ENCODE peak calls at places on chromosomes 11 and 22, in six cellular contexts. One of them, this sample, is unnamed.

GRCh38 chr11:58354727-58355126 is 4.1 kb downstream of the OR5B17 start:
- DNase-seq in cortex of kidney: no peak
- DNase-seq in T-cell: no peak
- DNase-seq in AG04450: no peak
- DNase-seq in fibroblast of the conjunctiva: no peak
- DNase-seq in choroid plexus epithelial cell: no peak
- DNase-seq in this sample: no peak

GRCh38 chr22:47172771-47173534 is 410.5 kb downstream of the TBC1D22A start:
- DNase-seq in cortex of kidney: no peak
- DNase-seq in T-cell: no peak
- DNase-seq in AG04450: no peak
- DNase-seq in fibroblast of the conjunctiva: no peak
- DNase-seq in choroid plexus epithelial cell: no peak
- DNase-seq in this sample: no peak

GRCh38 chr22:46823654-46824053 is 61.2 kb downstream of the TBC1D22A start:
- DNase-seq in cortex of kidney: no peak
- DNase-seq in T-cell: no peak
- DNase-seq in AG04450: no peak
- DNase-seq in fibroblast of the conjunctiva: no peak
- DNase-seq in choroid plexus epithelial cell: no peak
- DNase-seq in this sample: no peak

GRCh38 chr22:37184816-37185541 is 3.1 kb downstream of the C1QTNF6 start:
- DNase-seq in cortex of kidney: no peak
- DNase-seq in T-cell: no peak
- DNase-seq in AG04450: no peak
- DNase-seq in fibroblast of the conjunctiva: no peak
- DNase-seq in choroid plexus epithelial cell: no peak
- DNase-seq in this sample: no peak

GRCh38 chr22:24067587-24068376 is 56.7 kb downstream of the CABIN1 start:
- DNase-seq in cortex of kidney: no peak
- DNase-seq in T-cell: no peak
- DNase-seq in AG04450: no peak
- DNase-seq in fibroblast of the conjunctiva: no peak
- DNase-seq in choroid plexus epithelial cell: no peak
- DNase-seq in this sample: no peak

GRCh38 chr22:43363580-43364435 is 20.6 kb upstream of the SCUBE1 start:
- DNase-seq in cortex of kidney: no peak
- DNase-seq in T-cell: no peak
- DNase-seq in AG04450: no peak
- DNase-seq in fibroblast of the conjunctiva: no peak
- DNase-seq in choroid plexus epithelial cell: no peak
- DNase-seq in this sample: no peak

GRCh38 chr11:28730336-28730735 is 622.1 kb downstream of the METTL15 start:
- DNase-seq in cortex of kidney: no peak
- DNase-seq in T-cell: no peak
- DNase-seq in AG04450: no peak
- DNase-seq in fibroblast of the conjunctiva: no peak
- DNase-seq in choroid plexus epithelial cell: no peak
- DNase-seq in this sample: no peak

GRCh38 chr11:75717608-75718403 is at the start of gene MOGAT2:
- DNase-seq in cortex of kidney: no peak
- DNase-seq in T-cell: no peak
- DNase-seq in AG04450: no peak
- DNase-seq in fibroblast of the conjunctiva: no peak
- DNase-seq in choroid plexus epithelial cell: no peak
- DNase-seq in this sample: no peak

GRCh38 chr11:111720801-111721494 is 45.2 kb downstream of the PPP2R1B start:
- DNase-seq in cortex of kidney: no peak
- DNase-seq in T-cell: no peak
- DNase-seq in AG04450: no peak
- DNase-seq in fibroblast of the conjunctiva: no peak
- DNase-seq in choroid plexus epithelial cell: no peak
- DNase-seq in this sample: no peak

GRCh38 chr11:94796863-94797262 is 28.7 kb downstream of the AMOTL1 start:
- DNase-seq in cortex of kidney: no peak
- DNase-seq in T-cell: no peak
- DNase-seq in AG04450: no peak
- DNase-seq in fibroblast of the conjunctiva: no peak
- DNase-seq in choroid plexus epithelial cell: no peak
- DNase-seq in this sample: no peak

GRCh38 chr22:43308451-43309235 is 34.5 kb downstream of the SCUBE1 start:
- DNase-seq in cortex of kidney: no peak
- DNase-seq in T-cell: no peak
- DNase-seq in AG04450: no peak
- DNase-seq in fibroblast of the conjunctiva: no peak
- DNase-seq in choroid plexus epithelial cell: no peak
- DNase-seq in this sample: no peak

GRCh38 chr11:111378773-111379499 is at the start of gene POU2AF1:
- DNase-seq in cortex of kidney: no peak
- DNase-seq in T-cell: peak
- DNase-seq in AG04450: no peak
- DNase-seq in fibroblast of the conjunctiva: peak
- DNase-seq in choroid plexus epithelial cell: peak
- DNase-seq in this sample: peak

GRCh38 chr22:21044931-21045584 is 688 bp upstream of the LRRC74B start:
- DNase-seq in cortex of kidney: no peak
- DNase-seq in T-cell: no peak
- DNase-seq in AG04450: no peak
- DNase-seq in fibroblast of the conjunctiva: peak
- DNase-seq in choroid plexus epithelial cell: peak
- DNase-seq in this sample: no peak

GRCh38 chr22:38243007-38243775 is 29.6 kb downstream of the TMEM184B start:
- DNase-seq in cortex of kidney: no peak
- DNase-seq in T-cell: no peak
- DNase-seq in AG04450: peak
- DNase-seq in fibroblast of the conjunctiva: peak
- DNase-seq in choroid plexus epithelial cell: peak
- DNase-seq in this sample: no peak

GRCh38 chr11:46290598-46291309 is 13.3 kb downstream of the CREB3L1 start:
- DNase-seq in cortex of kidney: no peak
- DNase-seq in T-cell: no peak
- DNase-seq in AG04450: peak
- DNase-seq in fibroblast of the conjunctiva: peak
- DNase-seq in choroid plexus epithelial cell: peak
- DNase-seq in this sample: peak

GRCh38 chr22:29795663-29796062 is 28.5 kb downstream of the UQCR10 start:
- DNase-seq in cortex of kidney: no peak
- DNase-seq in T-cell: no peak
- DNase-seq in AG04450: no peak
- DNase-seq in fibroblast of the conjunctiva: no peak
- DNase-seq in choroid plexus epithelial cell: no peak
- DNase-seq in this sample: no peak

This sample was measured in AG09319.